ENCODE peak calls at places on chromosomes 5 and 9, in ten cellular contexts. One of them, this sample, is unnamed.

GRCh38 chr9:109448223-109448622 is 49.9 kb downstream of the PTPN3 start:
- DNase-seq in astrocyte: peak
- DNase-seq in cardiac muscle cell: no peak
- DNase-seq in effector memory CD4-positive, alpha-beta T cell: no peak
- DNase-seq in IMR-90: peak
- DNase-seq in transverse colon: no peak
- DNase-seq in GM23338: no peak
- DNase-seq in CD4-positive, CD25-positive, alpha-beta regulatory T cell: no peak
- DNase-seq in foreskin keratinocyte: peak
- DNase-seq in substantia nigra: no peak
- DNase-seq in this sample: no peak

GRCh38 chr9:127586537-127586936 is 25.5 kb upstream of the STXBP1 start:
- DNase-seq in cardiac muscle cell: peak
- DNase-seq in transverse colon: peak
- DNase-seq in foreskin keratinocyte: peak
- DNase-seq in effector memory CD4-positive, alpha-beta T cell: peak
- DNase-seq in substantia nigra: peak
- DNase-seq in astrocyte: no peak
- DNase-seq in IMR-90: peak
- DNase-seq in CD4-positive, CD25-positive, alpha-beta regulatory T cell: peak
- DNase-seq in GM23338: peak
- DNase-seq in this sample: peak

GRCh38 chr9:81083821-81084512 is 605.4 kb downstream of the TLE1 start:
- DNase-seq in effector memory CD4-positive, alpha-beta T cell: no peak
- DNase-seq in IMR-90: peak
- DNase-seq in cardiac muscle cell: no peak
- DNase-seq in CD4-positive, CD25-positive, alpha-beta regulatory T cell: no peak
- DNase-seq in astrocyte: peak
- DNase-seq in foreskin keratinocyte: peak
- DNase-seq in substantia nigra: no peak
- DNase-seq in transverse colon: no peak
- DNase-seq in GM23338: no peak
- DNase-seq in this sample: no peak

GRCh38 chr9:122209451-122209850 is 19.3 kb downstream of the LHX6 start:
- DNase-seq in effector memory CD4-positive, alpha-beta T cell: no peak
- DNase-seq in substantia nigra: no peak
- DNase-seq in cardiac muscle cell: no peak
- DNase-seq in astrocyte: no peak
- DNase-seq in transverse colon: no peak
- DNase-seq in CD4-positive, CD25-positive, alpha-beta regulatory T cell: no peak
- DNase-seq in GM23338: no peak
- DNase-seq in foreskin keratinocyte: no peak
- DNase-seq in IMR-90: no peak
- DNase-seq in this sample: no peak

GRCh38 chr5:151661096-151661495 is 25.6 kb downstream of the SPARC start:
- DNase-seq in transverse colon: no peak
- DNase-seq in astrocyte: no peak
- DNase-seq in cardiac muscle cell: no peak
- DNase-seq in GM23338: no peak
- DNase-seq in IMR-90: no peak
- DNase-seq in CD4-positive, CD25-positive, alpha-beta regulatory T cell: no peak
- DNase-seq in substantia nigra: no peak
- DNase-seq in foreskin keratinocyte: no peak
- DNase-seq in effector memory CD4-positive, alpha-beta T cell: no peak
- DNase-seq in this sample: no peak

GRCh38 chr9:130817862-130818261 is 17.2 kb upstream of the ABL1 start:
- DNase-seq in cardiac muscle cell: no peak
- DNase-seq in GM23338: no peak
- DNase-seq in CD4-positive, CD25-positive, alpha-beta regulatory T cell: no peak
- DNase-seq in IMR-90: no peak
- DNase-seq in effector memory CD4-positive, alpha-beta T cell: no peak
- DNase-seq in substantia nigra: no peak
- DNase-seq in foreskin keratinocyte: no peak
- DNase-seq in astrocyte: no peak
- DNase-seq in transverse colon: no peak
- DNase-seq in this sample: no peak

GRCh38 chr5:24905123-24905522 is 260.3 kb upstream of the CDH10 start:
- DNase-seq in IMR-90: no peak
- DNase-seq in GM23338: no peak
- DNase-seq in substantia nigra: no peak
- DNase-seq in transverse colon: no peak
- DNase-seq in effector memory CD4-positive, alpha-beta T cell: no peak
- DNase-seq in cardiac muscle cell: no peak
- DNase-seq in foreskin keratinocyte: peak
- DNase-seq in astrocyte: peak
- DNase-seq in CD4-positive, CD25-positive, alpha-beta regulatory T cell: no peak
- DNase-seq in this sample: no peak

GRCh38 chr5:167945542-167946384 is 345.7 kb upstream of the WWC1 start:
- DNase-seq in transverse colon: no peak
- DNase-seq in GM23338: no peak
- DNase-seq in astrocyte: peak
- DNase-seq in substantia nigra: no peak
- DNase-seq in foreskin keratinocyte: peak
- DNase-seq in effector memory CD4-positive, alpha-beta T cell: no peak
- DNase-seq in IMR-90: peak
- DNase-seq in CD4-positive, CD25-positive, alpha-beta regulatory T cell: no peak
- DNase-seq in cardiac muscle cell: no peak
- DNase-seq in this sample: no peak

GRCh38 chr9:130578865-130579737 is at the start of gene FUBP3:
- DNase-seq in cardiac muscle cell: peak
- DNase-seq in CD4-positive, CD25-positive, alpha-beta regulatory T cell: peak
- DNase-seq in transverse colon: peak
- DNase-seq in effector memory CD4-positive, alpha-beta T cell: peak
- DNase-seq in astrocyte: peak
- DNase-seq in substantia nigra: peak
- DNase-seq in IMR-90: peak
- DNase-seq in GM23338: peak
- DNase-seq in foreskin keratinocyte: peak
- DNase-seq in this sample: peak

GRCh38 chr9:33795819-33796218 is 458 bp downstream of the PRSS3 start:
- DNase-seq in foreskin keratinocyte: peak
- DNase-seq in effector memory CD4-positive, alpha-beta T cell: no peak
- DNase-seq in transverse colon: peak
- DNase-seq in IMR-90: no peak
- DNase-seq in CD4-positive, CD25-positive, alpha-beta regulatory T cell: no peak
- DNase-seq in cardiac muscle cell: no peak
- DNase-seq in GM23338: no peak
- DNase-seq in astrocyte: no peak
- DNase-seq in substantia nigra: no peak
- DNase-seq in this sample: no peak

GRCh38 chr5:9425710-9426109 is 120.2 kb downstream of the SEMA5A start:
- DNase-seq in astrocyte: no peak
- DNase-seq in cardiac muscle cell: no peak
- DNase-seq in CD4-positive, CD25-positive, alpha-beta regulatory T cell: no peak
- DNase-seq in GM23338: no peak
- DNase-seq in IMR-90: no peak
- DNase-seq in effector memory CD4-positive, alpha-beta T cell: no peak
- DNase-seq in foreskin keratinocyte: no peak
- DNase-seq in transverse colon: no peak
- DNase-seq in substantia nigra: no peak
- DNase-seq in this sample: no peak

GRCh38 chr9:2150338-2150737 is 135.2 kb downstream of the SMARCA2 start:
- DNase-seq in CD4-positive, CD25-positive, alpha-beta regulatory T cell: no peak
- DNase-seq in cardiac muscle cell: no peak
- DNase-seq in effector memory CD4-positive, alpha-beta T cell: no peak
- DNase-seq in substantia nigra: no peak
- DNase-seq in transverse colon: no peak
- DNase-seq in astrocyte: no peak
- DNase-seq in GM23338: no peak
- DNase-seq in IMR-90: no peak
- DNase-seq in foreskin keratinocyte: no peak
- DNase-seq in this sample: no peak

GRCh38 chr9:86324308-86324707 is 29.9 kb downstream of the TUT7 start:
- DNase-seq in GM23338: no peak
- DNase-seq in CD4-positive, CD25-positive, alpha-beta regulatory T cell: no peak
- DNase-seq in cardiac muscle cell: no peak
- DNase-seq in astrocyte: peak
- DNase-seq in foreskin keratinocyte: no peak
- DNase-seq in transverse colon: no peak
- DNase-seq in substantia nigra: no peak
- DNase-seq in IMR-90: peak
- DNase-seq in effector memory CD4-positive, alpha-beta T cell: no peak
- DNase-seq in this sample: peak

GRCh38 chr9:35923927-35924763 is 14.9 kb downstream of the SPAAR start:
- DNase-seq in cardiac muscle cell: no peak
- DNase-seq in IMR-90: peak
- DNase-seq in effector memory CD4-positive, alpha-beta T cell: no peak
- DNase-seq in astrocyte: peak
- DNase-seq in CD4-positive, CD25-positive, alpha-beta regulatory T cell: no peak
- DNase-seq in transverse colon: no peak
- DNase-seq in foreskin keratinocyte: peak
- DNase-seq in GM23338: no peak
- DNase-seq in substantia nigra: no peak
- DNase-seq in this sample: no peak

GRCh38 chr5:401216-402034 is 41.6 kb upstream of the EXOC3 start:
- DNase-seq in cardiac muscle cell: no peak
- DNase-seq in foreskin keratinocyte: no peak
- DNase-seq in effector memory CD4-positive, alpha-beta T cell: no peak
- DNase-seq in CD4-positive, CD25-positive, alpha-beta regulatory T cell: no peak
- DNase-seq in astrocyte: no peak
- DNase-seq in GM23338: no peak
- DNase-seq in substantia nigra: no peak
- DNase-seq in transverse colon: no peak
- DNase-seq in IMR-90: no peak
- DNase-seq in this sample: no peak

DNA sequence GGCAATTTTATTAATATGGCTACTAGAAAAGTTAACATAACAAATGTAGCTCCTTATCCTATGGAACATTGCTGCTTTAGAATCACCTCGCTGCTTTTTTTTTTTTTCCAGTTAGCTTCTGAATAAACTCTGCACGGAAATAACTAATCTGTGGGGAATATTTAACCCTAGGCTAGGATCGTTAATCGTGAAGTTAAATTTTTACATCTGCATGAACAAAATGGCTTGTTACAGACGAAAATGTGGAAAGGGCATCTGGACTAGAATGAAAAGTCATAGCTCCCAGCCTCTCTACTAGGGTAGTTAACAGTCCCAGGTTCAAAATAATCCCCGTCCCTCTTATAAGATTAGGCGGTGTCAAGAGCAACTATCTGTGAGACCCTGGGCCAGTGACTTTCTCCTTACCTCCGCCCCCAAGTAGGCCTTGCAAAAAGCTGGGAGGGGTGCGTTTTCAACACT is 469 bp upstream of the SLC22A5 start:
- DNase-seq in transverse colon: no peak
- DNase-seq in effector memory CD4-positive, alpha-beta T cell: no peak
- DNase-seq in cardiac muscle cell: no peak
- DNase-seq in CD4-positive, CD25-positive, alpha-beta regulatory T cell: no peak
- DNase-seq in astrocyte: peak
- DNase-seq in IMR-90: no peak
- DNase-seq in substantia nigra: no peak
- DNase-seq in foreskin keratinocyte: no peak
- DNase-seq in GM23338: no peak
- DNase-seq in this sample: no peak
- H3K27ac ChIP-seq in transverse colon: peak
- H3K27ac ChIP-seq in effector memory CD4-positive, alpha-beta T cell: peak
- H3K27ac ChIP-seq in cardiac muscle cell: peak
- H3K27ac ChIP-seq in CD4-positive, CD25-positive, alpha-beta regulatory T cell: peak
- H3K27ac ChIP-seq in astrocyte: no peak
- H3K27ac ChIP-seq in IMR-90: no peak
- H3K27ac ChIP-seq in substantia nigra: peak
- H3K27ac ChIP-seq in foreskin keratinocyte: peak
- H3K27ac ChIP-seq in GM23338: no peak
- H3K27ac ChIP-seq in this sample: peak

GRCh38 chr9:120927125-120928014 is 774 bp upstream of the TRAF1 start:
- DNase-seq in foreskin keratinocyte: no peak
- DNase-seq in GM23338: no peak
- DNase-seq in CD4-positive, CD25-positive, alpha-beta regulatory T cell: no peak
- DNase-seq in astrocyte: no peak
- DNase-seq in IMR-90: no peak
- DNase-seq in substantia nigra: no peak
- DNase-seq in transverse colon: no peak
- DNase-seq in effector memory CD4-positive, alpha-beta T cell: no peak
- DNase-seq in cardiac muscle cell: no peak
- DNase-seq in this sample: no peak
- H3K27ac ChIP-seq in foreskin keratinocyte: peak
- H3K27ac ChIP-seq in GM23338: no peak
- H3K27ac ChIP-seq in CD4-positive, CD25-positive, alpha-beta regulatory T cell: peak
- H3K27ac ChIP-seq in astrocyte: no peak
- H3K27ac ChIP-seq in IMR-90: no peak
- H3K27ac ChIP-seq in substantia nigra: no peak
- H3K27ac ChIP-seq in transverse colon: peak
- H3K27ac ChIP-seq in effector memory CD4-positive, alpha-beta T cell: peak
- H3K27ac ChIP-seq in cardiac muscle cell: no peak
- H3K27ac ChIP-seq in this sample: no peak

DNA sequence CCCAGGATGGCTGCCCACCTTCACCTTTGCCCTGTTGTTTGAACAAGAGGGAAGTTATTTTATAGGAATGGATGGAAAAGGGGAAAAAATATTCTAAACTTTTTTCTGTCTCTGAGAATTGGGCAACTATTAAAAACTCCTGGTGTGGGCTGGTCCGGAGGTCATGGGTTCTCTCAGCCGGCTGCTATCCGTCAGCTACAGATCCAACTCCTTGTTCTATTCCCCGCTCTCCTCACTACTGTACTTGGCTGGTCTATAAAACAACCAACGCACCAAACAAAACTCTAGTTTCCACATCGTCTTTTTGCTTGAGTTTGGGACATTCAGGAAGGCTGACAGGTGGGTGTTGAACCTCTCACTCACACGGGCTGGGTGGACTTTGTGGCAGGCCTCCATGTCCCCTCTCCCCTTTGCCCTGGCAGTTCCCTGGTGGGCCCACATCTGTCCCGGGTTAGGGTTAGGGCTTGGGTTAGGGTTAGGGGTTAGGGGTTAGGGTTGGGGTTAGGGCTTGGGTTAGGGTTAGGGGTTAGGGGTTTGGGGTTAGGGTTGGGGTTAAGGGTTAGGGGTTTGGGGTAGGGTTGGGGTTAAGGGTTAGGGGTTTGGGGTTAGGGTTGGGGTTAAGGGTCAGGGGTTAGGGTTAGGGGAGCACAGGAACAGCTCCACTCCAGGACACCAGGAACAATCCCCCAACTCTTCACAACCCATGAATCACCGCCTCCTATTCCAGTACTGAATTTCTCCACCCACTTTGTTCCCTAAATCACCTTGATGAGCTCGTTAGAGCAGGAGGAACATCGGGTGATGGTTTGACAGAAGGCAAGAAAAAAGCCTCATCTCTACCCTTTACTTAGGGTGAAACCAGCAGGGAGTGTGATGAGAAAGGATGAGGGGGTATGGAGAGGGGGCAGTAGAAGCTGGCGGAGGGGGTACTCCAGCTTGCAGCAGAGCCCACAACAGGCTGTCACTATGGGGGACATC is 302.1 kb upstream of the IRX4 start:
- DNase-seq in effector memory CD4-positive, alpha-beta T cell: no peak
- DNase-seq in GM23338: no peak
- DNase-seq in astrocyte: no peak
- DNase-seq in cardiac muscle cell: no peak
- DNase-seq in foreskin keratinocyte: no peak
- DNase-seq in transverse colon: no peak
- DNase-seq in IMR-90: no peak
- DNase-seq in substantia nigra: no peak
- DNase-seq in CD4-positive, CD25-positive, alpha-beta regulatory T cell: no peak
- DNase-seq in this sample: no peak
- H3K27ac ChIP-seq in effector memory CD4-positive, alpha-beta T cell: no peak
- H3K27ac ChIP-seq in GM23338: no peak
- H3K27ac ChIP-seq in astrocyte: no peak
- H3K27ac ChIP-seq in cardiac muscle cell: no peak
- H3K27ac ChIP-seq in foreskin keratinocyte: no peak
- H3K27ac ChIP-seq in transverse colon: no peak
- H3K27ac ChIP-seq in IMR-90: no peak
- H3K27ac ChIP-seq in substantia nigra: no peak
- H3K27ac ChIP-seq in CD4-positive, CD25-positive, alpha-beta regulatory T cell: no peak
- H3K27ac ChIP-seq in this sample: peak

GRCh38 chr5:17050236-17050635 is 114.1 kb upstream of the MYO10 start:
- DNase-seq in GM23338: no peak
- DNase-seq in substantia nigra: no peak
- DNase-seq in cardiac muscle cell: no peak
- DNase-seq in transverse colon: no peak
- DNase-seq in astrocyte: no peak
- DNase-seq in effector memory CD4-positive, alpha-beta T cell: no peak
- DNase-seq in foreskin keratinocyte: no peak
- DNase-seq in IMR-90: no peak
- DNase-seq in CD4-positive, CD25-positive, alpha-beta regulatory T cell: no peak
- DNase-seq in this sample: no peak
- H3K27ac ChIP-seq in GM23338: no peak
- H3K27ac ChIP-seq in substantia nigra: no peak
- H3K27ac ChIP-seq in cardiac muscle cell: no peak
- H3K27ac ChIP-seq in transverse colon: no peak
- H3K27ac ChIP-seq in astrocyte: no peak
- H3K27ac ChIP-seq in effector memory CD4-positive, alpha-beta T cell: no peak
- H3K27ac ChIP-seq in foreskin keratinocyte: no peak
- H3K27ac ChIP-seq in IMR-90: no peak
- H3K27ac ChIP-seq in CD4-positive, CD25-positive, alpha-beta regulatory T cell: no peak
- H3K27ac ChIP-seq in this sample: no peak

This sample was measured in caudate nucleus.